ENCODE peak calls at places on chromosomes 5 and 9, in nine cellular contexts. Q is endothelial cell, O is foreskin keratinocyte, X is A549, R is sigmoid colon, U is Panc1, V is AG04450, Y is RWPE1, E is GM20000. J is an unnamed sample.

GRCh38 chr5:145776886-145777285 is 58.3 kb downstream of the PRELID2 start:
- DNase-seq in Q (no peak), O (no peak), X (no peak), R (no peak), U (no peak), V (peak; percentile 11), Y (no peak), E (no peak), J (peak; percentile 3)

GRCh38 chr9:134303601-134304000 is 22.7 kb upstream of the RXRA start:
- DNase-seq in Q (no peak), O (no peak), X (no peak), R (no peak), U (no peak), V (no peak), Y (no peak), E (no peak), J (no peak)

GRCh38 chr9:131432050-131432449 is 38.2 kb downstream of the PRRC2B start:
- DNase-seq in Q (no peak), O (peak; percentile 92), X (no peak), R (peak; percentile 12), U (no peak), V (no peak), Y (peak; percentile 50), E (no peak), J (no peak)

GRCh38 chr5:159449925-159450324 is 119.6 kb upstream of the IL12B start:
- DNase-seq in Q (no peak), O (no peak), X (peak; percentile 69), R (no peak), U (no peak), V (no peak), Y (peak; percentile 98), E (no peak), J (no peak)

GRCh38 chr5:113230711-113231652 is 203.8 kb downstream of the TSSK1B start:
- DNase-seq in Q (no peak), O (no peak), X (no peak), R (no peak), U (no peak), V (no peak), Y (peak; percentile 73), E (no peak), J (no peak)

GRCh38 chr9:128731691-128732090 is 7.8 kb upstream of the ZDHHC12 start:
- DNase-seq in Q (no peak), O (no peak), X (no peak), R (no peak), U (no peak), V (no peak), Y (no peak), E (no peak), J (no peak)

GRCh38 chr5:178284095-178284675 is 51.6 kb upstream of the PHYKPL start:
- DNase-seq in Q (no peak), O (no peak), X (peak; percentile 43), R (no peak), U (no peak), V (no peak), Y (no peak), E (no peak), J (no peak)

GRCh38 chr9:104094534-104095020 is 468 bp downstream of the SMC2 start:
- DNase-seq in Q (no peak), O (peak; percentile 9), X (no peak), R (no peak), U (no peak), V (no peak), Y (peak; percentile 33), E (no peak), J (no peak)

DNA sequence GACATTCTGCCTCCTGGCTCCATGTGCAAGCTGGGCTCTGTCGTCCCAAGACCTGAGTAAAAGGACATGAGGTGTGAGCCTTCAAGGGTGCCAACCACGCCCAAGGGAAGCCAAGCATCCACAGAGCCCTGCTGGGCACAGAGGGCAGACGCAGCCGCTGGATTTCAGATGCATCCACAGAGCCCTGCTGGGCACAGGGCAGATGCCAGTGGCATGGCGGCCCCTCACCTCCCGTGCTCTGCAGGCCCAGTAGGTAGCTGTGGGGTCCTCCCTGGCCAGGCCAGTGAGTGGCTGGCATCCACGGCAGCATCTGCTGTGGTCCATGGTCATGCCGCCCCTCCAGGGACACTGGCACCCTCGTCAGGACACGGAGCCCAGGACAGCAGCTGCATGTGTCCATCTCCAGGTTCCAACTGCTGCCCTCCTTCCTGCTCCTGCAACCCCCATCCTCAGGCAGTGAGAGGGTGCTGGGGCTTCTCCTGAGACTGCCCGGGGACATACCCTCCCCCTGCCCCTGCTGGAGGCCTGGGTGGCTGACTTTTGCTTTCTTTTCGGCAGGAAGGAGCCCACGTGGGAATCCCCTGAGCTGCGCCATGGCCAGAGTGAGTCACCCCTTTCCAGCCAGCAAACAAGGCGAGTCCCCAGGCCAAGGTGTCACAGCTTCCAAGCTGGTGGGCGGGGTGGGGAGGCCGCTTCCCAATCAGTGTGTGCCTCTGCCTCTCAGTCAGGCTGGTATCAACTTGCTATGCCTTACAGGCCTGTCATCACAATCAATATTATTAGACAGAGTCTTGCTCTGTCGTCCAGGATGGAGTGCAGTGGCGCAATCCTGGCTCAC is 4.0 kb upstream of the TRAF2 start:
- DNase-seq in Q (no peak), O (peak; percentile 81), X (peak; percentile 93), R (peak; percentile 80), U (peak; percentile 41), V (peak; percentile 37), Y (peak; percentile 98), E (peak; percentile 87), J (peak; percentile 48)
- TF ChIP-seq CTCF in Q (no peak), O (no peak), X (no peak), R (no peak), U (no peak), V (no peak), Y (no peak), E (no peak), J (no peak)

GRCh38 chr9:74281674-74282073 is 215.5 kb upstream of the RORB start:
- DNase-seq in Q (peak; percentile 17), O (no peak), X (peak; percentile 28), R (no peak), U (no peak), V (no peak), Y (no peak), E (no peak), J (no peak)
- TF ChIP-seq CTCF in Q (peak; percentile 35), O (peak; percentile 26), X (no peak), R (no peak), U (peak; percentile 19), V (no peak), Y (no peak), E (peak; percentile 21), J (no peak)

GRCh38 chr5:17374157-17374556 is 123.9 kb upstream of the TAF11L2 start:
- DNase-seq in Q (no peak), O (peak; percentile 16), X (peak; percentile 92), R (no peak), U (no peak), V (no peak), Y (no peak), E (no peak), J (no peak)
- TF ChIP-seq CTCF in Q (no peak), O (no peak), X (no peak), R (no peak), U (no peak), V (no peak), Y (no peak), E (no peak), J (no peak)

DNA sequence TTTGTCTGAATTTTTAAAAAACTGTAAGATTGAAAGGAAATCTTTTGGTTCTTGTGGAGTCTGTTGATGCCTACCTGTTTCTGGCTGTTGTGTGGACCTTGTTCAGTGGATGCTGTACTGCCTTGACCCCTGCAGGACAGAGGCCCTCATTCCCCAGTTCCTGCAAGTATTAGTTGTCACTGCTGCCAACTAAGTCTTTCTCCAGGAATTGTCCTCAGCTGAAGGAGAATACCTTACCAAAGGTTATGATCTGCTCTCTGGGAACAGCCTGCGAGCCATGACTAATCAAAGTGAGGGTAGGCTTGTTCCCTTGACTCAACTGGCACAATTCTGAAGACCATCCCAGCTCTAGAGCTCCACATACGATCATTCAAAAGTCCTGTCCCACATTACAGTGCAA is 145.3 kb upstream of the FST start:
- DNase-seq in Q (peak; percentile 15), O (peak; percentile 69), X (peak; percentile 26), R (no peak), U (no peak), V (no peak), Y (no peak), E (no peak), J (no peak)
- TF ChIP-seq CTCF in Q (no peak), O (peak; percentile 76), X (no peak), R (no peak), U (peak; percentile 16), V (peak; percentile 22), Y (no peak), E (no peak), J (peak; percentile 18)

J was measured in AG09319.